ENCODE peak calls at places on chromosomes 1 and 21, in four cellular contexts. I is WTC11, D is GM12878, K is K562. S is an unnamed sample.

GRCh38 chr1:46630719-46631118 is 14.1 kb upstream of the MOB3C start:
- DNase-seq in K (no peak), I (no peak), D (no peak), S (no peak)

GRCh38 chr1:149997585-149998262 is 12.8 kb downstream of the OTUD7B start:
- DNase-seq in D (peak; percentile 97), I (no peak), K (no peak), S (no peak)

GRCh38 chr1:191707288-191707687 is 451.0 kb upstream of the RGS18 start:
- DNase-seq in I (no peak), K (no peak), D (no peak), S (no peak)

GRCh38 chr1:68046423-68046822 is 4.0 kb downstream of the DIRAS3 start:
- DNase-seq in D (no peak), I (no peak), K (peak; percentile 28), S (no peak)

GRCh38 chr21:42468511-42469131 is 27.4 kb downstream of the RSPH1 start:
- DNase-seq in I (no peak), K (no peak), D (no peak), S (no peak)

GRCh38 chr1:213985181-213986019 is 2.4 kb upstream of the PROX1 start:
- DNase-seq in D (no peak), K (no peak), I (peak; percentile 49), S (no peak)

GRCh38 chr1:232709339-232709738 is 79.4 kb upstream of the SIPA1L2 start:
- DNase-seq in I (no peak), D (no peak), K (no peak), S (no peak)

GRCh38 chr1:115456441-115456961 is 118.5 kb upstream of the NGF start:
- DNase-seq in I (no peak), D (no peak), K (no peak), S (no peak)

GRCh38 chr1:66445492-66446181 is 88.3 kb upstream of the SGIP1 start:
- DNase-seq in D (peak; percentile 68), I (no peak), K (no peak), S (no peak)

GRCh38 chr1:111275079-111275478 is 15.6 kb upstream of the CHIA start:
- DNase-seq in D (no peak), K (no peak), I (no peak), S (peak; percentile 39)

GRCh38 chr1:109090415-109091195 is at the start of gene TMEM167B:
- DNase-seq in K (peak; percentile 98), D (peak; percentile 78), I (peak; percentile 88), S (peak; percentile 87)

GRCh38 chr1:22877112-22877915 is 95.4 kb downstream of the LACTBL1 start:
- DNase-seq in D (no peak), K (no peak), I (no peak), S (no peak)

GRCh38 chr1:218633238-218633948 is 288.3 kb downstream of the TGFB2 start:
- DNase-seq in D (no peak), I (no peak), K (no peak), S (no peak)

GRCh38 chr1:205444931-205445652 is 10.8 kb downstream of the BLACAT1 start:
- DNase-seq in D (no peak), K (peak; percentile 56), I (peak; percentile 84), S (no peak)

GRCh38 chr1:192580351-192580962 is 4.9 kb downstream of the RGS1 start:
- DNase-seq in K (no peak), I (no peak), D (peak; percentile 81), S (no peak)

GRCh38 chr1:36133484-36133883 is 8.5 kb upstream of the COL8A2 start:
- DNase-seq in K (no peak), I (no peak), D (no peak), S (peak; percentile 44)

GRCh38 chr1:54498383-54499096 is 49.5 kb upstream of the ACOT11 start:
- DNase-seq in D (no peak), K (no peak), I (no peak), S (peak; percentile 49)

GRCh38 chr1:243733670-243734310 is 116.3 kb downstream of the AKT3 start:
- DNase-seq in I (no peak), D (no peak), K (no peak), S (no peak)

GRCh38 chr1:222276062-222276461 is 271.8 kb downstream of the HHIPL2 start:
- DNase-seq in D (no peak), K (no peak), I (no peak), S (peak; percentile 16)

GRCh38 chr21:45767071-45768006 is 123.8 kb downstream of the PCBP3 start:
- DNase-seq in I (no peak), K (no peak), D (no peak), S (peak; percentile 77)

GRCh38 chr1:237303929-237304328 is 261.9 kb downstream of the RYR2 start:
- DNase-seq in I (no peak), K (no peak), D (no peak), S (peak; percentile 5)

GRCh38 chr1:170929412-170929834 is 5.9 kb upstream of the MROH9 start:
- DNase-seq in K (no peak), D (no peak), I (no peak), S (no peak)

GRCh38 chr1:242524571-242525359 is at the start of gene PLD5:
- DNase-seq in I (peak; percentile 59), D (no peak), K (no peak), S (no peak)

GRCh38 chr1:24108334-24109165 is 3.4 kb downstream of the MYOM3 start:
- DNase-seq in D (no peak), I (no peak), K (peak; percentile 28), S (no peak)

GRCh38 chr1:91670781-91671180 is 170.1 kb downstream of the CDC7 start:
- DNase-seq in I (no peak), D (no peak), K (no peak), S (no peak)

GRCh38 chr1:89754518-89754917 is 66.3 kb upstream of the LRRC8D start:
- DNase-seq in I (no peak), K (no peak), D (no peak), S (no peak)

GRCh38 chr1:117795190-117795589 is 134.2 kb downstream of the GDAP2 start:
- DNase-seq in K (peak; percentile 22), D (no peak), I (no peak), S (no peak)

GRCh38 chr1:192224846-192225245 is 66.6 kb downstream of the RGS18 start:
- DNase-seq in K (no peak), D (no peak), I (no peak), S (no peak)

GRCh38 chr21:32413697-32414578 is 1.4 kb downstream of the EVA1C start:
- DNase-seq in K (no peak), I (no peak), D (no peak), S (no peak)

GRCh38 chr1:170395149-170395548 is 136.8 kb upstream of the GORAB start:
- DNase-seq in D (no peak), I (no peak), K (no peak), S (no peak)

GRCh38 chr21:45479691-45480675 is 62.3 kb downstream of the SLC19A1 start:
- DNase-seq in D (no peak), I (no peak), K (no peak), S (no peak)

GRCh38 chr1:90402893-90403849 is 313.9 kb downstream of the BARHL2 start:
- DNase-seq in I (no peak), D (no peak), K (peak; percentile 3), S (peak; percentile 0)

DNA sequence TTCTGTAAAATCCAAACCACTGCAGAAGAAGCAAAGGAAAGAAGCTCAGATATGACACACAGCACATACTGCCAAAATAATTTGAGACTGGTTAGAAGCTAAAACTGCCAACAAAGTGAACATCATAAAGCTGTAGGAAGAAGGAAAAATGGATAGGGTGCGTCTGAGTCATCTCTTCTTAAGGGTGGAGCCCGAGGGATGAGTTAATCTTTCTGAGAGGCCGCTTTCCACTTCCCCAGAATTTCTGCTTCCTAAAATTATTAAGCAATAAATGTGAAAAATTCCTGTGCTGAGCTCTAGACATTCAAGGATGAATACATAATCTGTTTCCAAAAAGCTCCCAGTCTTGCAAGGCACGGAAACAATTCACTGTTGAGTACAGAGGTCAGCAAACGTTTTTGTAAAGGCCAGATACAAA is 20.1 kb downstream of the PPT1 start:
- DNase-seq in K (peak; percentile 62), D (no peak), I (no peak), S (no peak)
- TF ChIP-seq USF1 in K (no peak), D (no peak), I (no peak), S (no peak)

DNA sequence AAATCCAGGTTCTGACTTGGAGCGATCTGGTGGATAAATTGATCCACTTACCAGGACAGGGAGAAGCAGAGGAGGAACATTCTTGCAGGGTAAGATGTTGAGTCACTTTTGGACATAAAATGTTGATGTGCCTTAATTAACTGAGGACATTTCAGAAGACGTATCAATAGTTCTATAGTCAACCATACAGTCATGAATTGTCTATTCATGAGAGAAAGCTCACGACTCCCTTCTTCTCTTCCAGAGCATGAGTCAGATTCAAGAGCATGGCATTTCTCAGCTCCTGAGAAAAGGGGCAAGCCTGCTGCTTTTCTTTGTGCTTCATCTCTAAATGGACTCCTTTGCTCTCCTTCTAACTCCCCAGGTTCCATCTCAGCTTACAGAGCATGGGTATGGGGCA is 55.7 kb downstream of the ADGRL4 start:
- DNase-seq in K (no peak), D (no peak), I (no peak), S (no peak)
- TF ChIP-seq USF1 in K (no peak), D (no peak), I (no peak), S (no peak)

DNA sequence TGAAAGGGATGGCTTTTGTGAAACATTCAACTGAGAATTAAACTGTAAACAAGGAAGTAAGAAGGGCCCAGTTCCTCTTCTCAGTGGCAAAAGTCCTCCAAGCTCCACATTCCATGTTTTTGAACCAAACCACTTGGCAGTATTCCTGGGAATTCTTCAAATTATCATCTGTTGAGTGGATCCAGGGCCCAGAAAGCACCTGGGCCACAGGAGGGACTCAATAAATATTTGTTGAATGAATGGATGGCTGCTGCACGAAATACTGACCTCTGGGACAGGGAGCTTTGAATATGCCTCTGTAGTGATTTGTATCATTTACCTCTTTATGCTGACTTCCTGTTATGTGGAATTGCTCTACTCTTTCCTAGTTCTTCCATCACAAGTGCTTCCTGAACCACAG is 4.7 kb downstream of the SLC35F3 start:
- DNase-seq in K (no peak), D (no peak), I (no peak), S (no peak)
- TF ChIP-seq USF1 in K (no peak), D (no peak), I (no peak), S (no peak)

GRCh38 chr1:212934050-212934449 is 16.3 kb upstream of the VASH2 start:
- DNase-seq in I (no peak), D (no peak), K (no peak), S (no peak)

GRCh38 chr1:212926364-212926757 is 24.0 kb upstream of the VASH2 start:
- DNase-seq in K (peak; percentile 29), I (no peak), D (no peak), S (no peak)

GRCh38 chr1:212930986-212931678 is 19.2 kb upstream of the VASH2 start:
- DNase-seq in I (no peak), D (no peak), K (no peak), S (no peak)

GRCh38 chr1:212928323-212929281 is 21.7 kb upstream of the VASH2 start:
- DNase-seq in D (peak; percentile 65), I (no peak), K (no peak), S (peak; percentile 49)
- TF ChIP-seq USF1 in D (no peak), I (no peak), K (no peak), S (no peak)

GRCh38 chr1:114428083-114428754 is 82.8 kb downstream of the TRIM33 start:
- DNase-seq in I (no peak), D (no peak), K (peak; percentile 33), S (no peak)
- TF ChIP-seq USF1 in I (no peak), D (no peak), K (no peak), S (no peak)